ENCODE peak calls at places on chromosomes 7 and 10, in six cellular contexts. I, F, J, Z, G and K are unnamed samples.

GRCh38 chr10:44963772-44964633 is 4.4 kb downstream of the RASSF4 start:
- DNase-seq in I (no peak), F (no peak), J (peak; percentile 34), Z (no peak), G (peak; percentile 77), K (no peak)

GRCh38 chr7:100171087-100171681 is 2.8 kb upstream of the GAL3ST4 start:
- DNase-seq in I (no peak), F (peak; percentile 71), J (no peak), Z (peak; percentile 55), G (no peak), K (no peak)

GRCh38 chr10:8073696-8074416 is 19.4 kb downstream of the GATA3 start:
- DNase-seq in I (no peak), F (no peak), J (peak; percentile 71), Z (no peak), G (no peak), K (no peak)

GRCh38 chr10:11724938-11725776 is 17.0 kb upstream of the ECHDC3 start:
- DNase-seq in I (no peak), F (peak; percentile 75), J (peak; percentile 59), Z (no peak), G (no peak), K (no peak)

GRCh38 chr7:133293390-133294110 is 40.7 kb downstream of the EXOC4 start:
- DNase-seq in I (no peak), F (no peak), J (no peak), Z (no peak), G (no peak), K (no peak)

GRCh38 chr10:103828587-103829186 is 26.7 kb downstream of the SH3PXD2A start:
- DNase-seq in I (no peak), F (no peak), J (no peak), Z (no peak), G (no peak), K (no peak)

GRCh38 chr7:82464372-82464771 is 20.8 kb upstream of the CACNA2D1 start:
- DNase-seq in I (no peak), F (no peak), J (no peak), Z (no peak), G (no peak), K (no peak)

GRCh38 chr7:46191776-46192175 is 270.7 kb upstream of the IGFBP3 start:
- DNase-seq in I (no peak), F (no peak), J (peak; percentile 94), Z (no peak), G (no peak), K (no peak)

GRCh38 chr10:46020871-46021553 is 9.4 kb downstream of the NCOA4 start:
- DNase-seq in I (no peak), F (no peak), J (peak; percentile 79), Z (no peak), G (no peak), K (no peak)

GRCh38 chr10:4303045-4303444 is 518.0 kb upstream of the KLF6 start:
- DNase-seq in I (no peak), F (no peak), J (no peak), Z (no peak), G (no peak), K (no peak)

GRCh38 chr10:7320072-7320471 is 90.8 kb downstream of the SFMBT2 start:
- DNase-seq in I (no peak), F (no peak), J (peak; percentile 37), Z (no peak), G (no peak), K (no peak)

GRCh38 chr10:63157845-63158624 is 24.9 kb downstream of the NRBF2 start:
- DNase-seq in I (no peak), F (peak; percentile 56), J (peak; percentile 91), Z (no peak), G (no peak), K (no peak)

GRCh38 chr10:61110936-61111335 is 167.0 kb upstream of the RHOBTB1 start:
- DNase-seq in I (no peak), F (no peak), J (no peak), Z (no peak), G (no peak), K (no peak)

GRCh38 chr7:128236924-128237586 is 4.0 kb upstream of the LEP start:
- DNase-seq in I (no peak), F (no peak), J (peak; percentile 82), Z (no peak), G (no peak), K (no peak)

GRCh38 chr7:19110026-19110777 is 7.2 kb downstream of the TWIST1 start:
- DNase-seq in I (no peak), F (no peak), J (no peak), Z (no peak), G (no peak), K (no peak)

GRCh38 chr7:92697012-92697411 is 106.8 kb upstream of the FAM133B start:
- DNase-seq in I (no peak), F (no peak), J (peak; percentile 28), Z (no peak), G (no peak), K (no peak)

DNA sequence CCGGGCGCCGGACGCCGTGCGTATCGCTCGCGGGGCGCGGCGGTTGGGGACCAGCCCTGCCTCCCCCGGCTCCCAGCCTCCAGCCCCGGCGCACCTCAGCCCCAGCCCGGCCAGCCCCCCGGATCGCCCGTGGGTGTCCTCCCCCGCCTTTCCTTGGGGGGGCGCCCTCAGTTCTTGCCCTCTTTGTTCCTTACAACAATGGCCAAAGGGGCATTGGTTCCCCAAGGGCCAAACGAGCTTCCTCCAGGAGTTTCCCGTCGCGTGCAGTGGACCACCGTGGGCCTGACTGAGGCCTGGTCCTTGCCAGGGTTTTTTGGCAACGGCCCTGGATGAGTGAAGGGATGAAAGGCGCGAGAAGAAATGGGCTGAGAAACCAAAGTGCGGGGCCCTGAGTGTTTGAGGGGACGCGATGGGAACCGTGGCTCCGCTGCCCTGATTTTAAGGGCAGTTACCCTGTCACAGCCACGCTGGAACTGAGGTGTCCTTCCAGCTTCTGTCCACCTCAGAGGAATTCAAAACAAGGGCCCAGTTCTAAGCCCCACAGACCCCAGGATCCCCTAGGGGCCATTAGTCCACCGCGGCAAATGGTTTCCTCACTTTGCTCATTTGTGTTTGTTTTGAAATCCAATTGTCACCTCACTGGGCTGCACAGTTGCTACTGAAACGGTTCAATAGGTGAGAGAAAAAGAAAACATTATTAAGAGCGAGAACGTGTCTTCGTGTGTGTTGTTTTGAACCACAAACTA is 1.4 kb downstream of the MACROH2A2 start:
- DNase-seq in I (peak; percentile 57), F (no peak), J (peak; percentile 20), Z (no peak), G (no peak), K (no peak)
- TF ChIP-seq CTCF in I (no peak), F (no peak), J (no peak), Z (no peak), G (no peak), K (no peak)

GRCh38 chr10:114322344-114322743 is 82.0 kb downstream of the AFAP1L2 start:
- DNase-seq in I (no peak), F (no peak), J (peak; percentile 60), Z (no peak), G (no peak), K (no peak)

GRCh38 chr10:114316744-114317143 is 77.7 kb downstream of the VWA2 start:
- DNase-seq in I (no peak), F (no peak), J (no peak), Z (no peak), G (no peak), K (no peak)

GRCh38 chr10:114323023-114323422 is 81.3 kb downstream of the AFAP1L2 start:
- DNase-seq in I (no peak), F (no peak), J (peak; percentile 29), Z (no peak), G (no peak), K (no peak)

GRCh38 chr10:114319406-114320248 is 80.6 kb downstream of the VWA2 start:
- DNase-seq in I (no peak), F (no peak), J (no peak), Z (no peak), G (no peak), K (no peak)

GRCh38 chr10:114320249-114321116 is 81.4 kb downstream of the VWA2 start:
- DNase-seq in I (peak; percentile 69), F (no peak), J (peak; percentile 76), Z (no peak), G (peak; percentile 27), K (no peak)
- TF ChIP-seq CTCF in I (no peak), F (no peak), J (no peak), Z (no peak), G (no peak), K (no peak)

DNA sequence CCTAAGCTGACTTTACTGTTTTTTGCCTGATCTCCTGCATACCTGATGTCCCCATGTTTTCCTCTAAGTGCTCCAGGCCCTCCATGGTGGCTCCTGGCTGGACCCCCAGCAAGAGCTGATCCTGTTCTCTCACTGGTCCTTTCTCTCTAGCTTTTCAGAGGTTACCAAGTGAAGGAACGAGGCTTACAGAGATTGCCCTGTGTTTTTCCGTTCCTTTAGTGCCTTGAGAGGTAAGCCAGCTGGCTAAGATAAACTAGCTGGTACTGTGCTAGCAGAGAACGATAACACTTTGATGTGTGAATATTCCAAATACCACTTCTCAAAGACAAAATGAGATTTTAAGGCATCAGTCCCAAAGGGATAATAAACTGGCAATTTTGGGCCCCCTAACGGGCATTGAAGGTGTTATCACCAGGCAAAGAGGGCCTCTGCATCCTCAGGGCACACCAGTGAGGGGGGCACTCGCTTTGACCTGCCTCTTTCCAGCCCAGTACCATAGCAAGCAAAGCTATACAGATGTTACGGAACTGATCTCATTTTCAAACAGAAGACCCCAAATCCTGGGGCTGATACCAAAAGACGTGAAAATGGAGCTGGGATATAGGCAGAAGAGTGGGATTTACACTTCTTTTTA is 8.4 kb upstream of the CCNY start:
- DNase-seq in I (no peak), F (no peak), J (no peak), Z (no peak), G (no peak), K (no peak)
- TF ChIP-seq CTCF in I (no peak), F (no peak), J (no peak), Z (no peak), G (no peak), K (no peak)

GRCh38 chr10:79113827-79114226 is 45.1 kb downstream of the ZMIZ1 start:
- DNase-seq in I (no peak), F (no peak), J (peak; percentile 37), Z (no peak), G (no peak), K (no peak)

GRCh38 chr10:79111427-79111826 is 42.7 kb downstream of the ZMIZ1 start:
- DNase-seq in I (no peak), F (no peak), J (peak; percentile 93), Z (no peak), G (no peak), K (no peak)

GRCh38 chr10:79112898-79113431 is 44.2 kb downstream of the ZMIZ1 start:
- DNase-seq in I (peak; percentile 74), F (no peak), J (peak; percentile 93), Z (no peak), G (no peak), K (no peak)

GRCh38 chr10:79115302-79115701 is 46.5 kb downstream of the ZMIZ1 start:
- DNase-seq in I (no peak), F (no peak), J (no peak), Z (no peak), G (no peak), K (no peak)

GRCh38 chr10:79111846-79112614 is 43.3 kb downstream of the ZMIZ1 start:
- DNase-seq in I (peak; percentile 73), F (no peak), J (no peak), Z (no peak), G (no peak), K (no peak)
- TF ChIP-seq CTCF in I (no peak), F (no peak), J (no peak), Z (no peak), G (no peak), K (no peak)